ENCODE peak calls at places on chromosomes 12 and 14, in six cellular contexts. P is uterus, Q is PC-9, R is right atrium auricular region, E is HCT116, S is left lung. W is an unnamed sample. For H3K4me1 and H3K9me3, the result is how much of the 10 kb centered on the place peaks cover.

GRCh38 chr12:105289114-105289904 is 41.2 kb upstream of the C12orf75 start:
- DNase-seq in P (no peak), Q (no peak), R (no peak), E (no peak), S (no peak), W (no peak)

GRCh38 chr12:6494351-6494743 is 445 bp downstream of the NCAPD2 start:
- DNase-seq in P (no peak), Q (no peak), R (no peak), E (no peak), S (no peak), W (no peak)

GRCh38 chr14:74882103-74882920 is 596 bp downstream of the DLST start:
- DNase-seq in P (no peak), Q (peak), R (no peak), E (no peak), S (peak), W (peak)

GRCh38 chr12:95277139-95277538 is 59.5 kb downstream of the VEZT start:
- DNase-seq in P (no peak), Q (no peak), R (no peak), E (no peak), S (no peak), W (no peak)

GRCh38 chr14:61337893-61338292 is 16.5 kb downstream of the PRKCH start:
- DNase-seq in P (no peak), Q (no peak), R (no peak), E (no peak), S (no peak), W (no peak)

GRCh38 chr14:52733824-52734223 is 3.9 kb downstream of the STYX start:
- DNase-seq in P (no peak), Q (no peak), R (no peak), E (no peak), S (no peak), W (no peak)

GRCh38 chr14:20262642-20263128 is 23.6 kb downstream of the OR11H4 start:
- DNase-seq in P (no peak), Q (peak), R (no peak), E (peak), S (no peak), W (no peak)

GRCh38 chr14:23115918-23116317 is 3.1 kb downstream of the CEBPE start:
- DNase-seq in P (no peak), Q (no peak), R (no peak), E (no peak), S (no peak), W (no peak)

GRCh38 chr12:70644836-70645235 is 7.6 kb upstream of the PTPRB start:
- DNase-seq in P (no peak), Q (no peak), R (no peak), E (no peak), S (no peak), W (no peak)

GRCh38 chr14:20802341-20803084 is at the start of gene RNASE1:
- DNase-seq in P (peak), Q (no peak), R (peak), E (no peak), S (peak), W (peak)

GRCh38 chr12:54258286-54258685 is 21.6 kb downstream of the CBX5 start:
- DNase-seq in P (no peak), Q (no peak), R (no peak), E (no peak), S (no peak), W (no peak)

GRCh38 chr12:112107728-112108447 is 695 bp downstream of the NAA25 start:
- DNase-seq in P (no peak), Q (no peak), R (peak), E (no peak), S (peak), W (peak)

GRCh38 chr12:52232233-52232915 is 669 bp upstream of the KRT7 start:
- DNase-seq in P (no peak), Q (peak), R (no peak), E (no peak), S (no peak), W (no peak)

GRCh38 chr12:122471324-122472226 is 29.2 kb downstream of the ZCCHC8 start:
- DNase-seq in P (peak), Q (peak), R (peak), E (peak), S (no peak), W (no peak)

GRCh38 chr12:108338915-108339657 is at the start of gene CMKLR1:
- DNase-seq in P (peak), Q (no peak), R (peak), E (no peak), S (peak), W (peak)

GRCh38 chr14:65302571-65303184 is 109.9 kb upstream of the FUT8 start:
- DNase-seq in P (no peak), Q (peak), R (no peak), E (no peak), S (no peak), W (peak)

GRCh38 chr14:44657688-44658388 is 150.8 kb upstream of the FSCB start:
- DNase-seq in P (no peak), Q (no peak), R (no peak), E (no peak), S (no peak), W (no peak)

GRCh38 chr14:30991408-30991807 is 34.0 kb upstream of the AP4S1 start:
- DNase-seq in P (no peak), Q (no peak), R (no peak), E (no peak), S (no peak), W (no peak)

GRCh38 chr14:100578552-100578951 is 8.7 kb downstream of the BEGAIN start:
- DNase-seq in P (no peak), Q (no peak), R (no peak), E (no peak), S (no peak), W (no peak)

GRCh38 chr12:97308576-97309198 is 153.9 kb upstream of the RMST start:
- DNase-seq in P (no peak), Q (peak), R (no peak), E (peak), S (no peak), W (no peak)

GRCh38 chr14:76953196-76953945 is 75.1 kb downstream of the IRF2BPL start:
- DNase-seq in P (peak), Q (peak), R (peak), E (peak), S (peak), W (peak)

GRCh38 chr14:58846682-58847465 is 209.1 kb downstream of the DACT1 start:
- DNase-seq in P (no peak), Q (no peak), R (no peak), E (no peak), S (no peak), W (no peak)
- TF ChIP-seq CTCF in P (no peak), Q (no peak), R (no peak), E (no peak), S (no peak), W (no peak)

GRCh38 chr12:109868182-109869051 is 11.9 kb downstream of the GLTP start:
- DNase-seq in P (no peak), Q (no peak), R (no peak), E (no peak), S (no peak), W (no peak)
- H3K4me1 ChIP-seq in P (under half), Q (under half), R (under half), E (under half), S (half or more), W (under half)

DNA sequence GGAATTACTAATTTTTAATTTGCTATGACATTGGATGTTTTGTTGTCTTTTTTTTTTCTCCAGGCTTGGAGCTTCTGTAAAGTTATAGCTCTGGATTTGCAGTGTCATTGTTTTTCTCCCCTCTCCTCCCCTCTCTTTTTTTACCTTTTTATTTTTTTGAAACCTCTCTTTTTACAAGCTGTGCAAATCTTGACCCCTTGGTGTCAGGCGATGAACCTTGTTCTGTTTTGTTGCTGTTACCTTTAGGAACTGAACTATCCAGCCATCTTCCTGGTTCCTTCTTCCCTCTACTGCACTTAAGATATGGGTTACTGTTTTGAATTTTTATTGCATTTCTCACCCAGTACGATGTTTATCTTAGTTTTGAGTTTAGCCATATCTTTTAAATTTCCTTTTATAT is 13.7 kb downstream of the KTN1 start:
- DNase-seq in P (no peak), Q (no peak), R (no peak), E (no peak), S (no peak), W (no peak)
- H3K9me3 ChIP-seq in P (under half), Q (under half), R (under half), E (under half), S (under half), W (under half)

GRCh38 chr12:106302401-106303201 is at the start of gene TCP11L2:
- DNase-seq in P (peak), Q (peak), R (peak), E (no peak), S (peak), W (peak)

GRCh38 chr12:106301241-106301610 is 1.3 kb upstream of the TCP11L2 start:
- DNase-seq in P (no peak), Q (no peak), R (no peak), E (no peak), S (no peak), W (no peak)

GRCh38 chr12:106303202-106303820 is 778 bp downstream of the TCP11L2 start:
- DNase-seq in P (peak), Q (peak), R (peak), E (no peak), S (peak), W (peak)

GRCh38 chr12:106300761-106301160 is 1.8 kb upstream of the TCP11L2 start:
- DNase-seq in P (no peak), Q (peak), R (no peak), E (no peak), S (no peak), W (no peak)

DNA sequence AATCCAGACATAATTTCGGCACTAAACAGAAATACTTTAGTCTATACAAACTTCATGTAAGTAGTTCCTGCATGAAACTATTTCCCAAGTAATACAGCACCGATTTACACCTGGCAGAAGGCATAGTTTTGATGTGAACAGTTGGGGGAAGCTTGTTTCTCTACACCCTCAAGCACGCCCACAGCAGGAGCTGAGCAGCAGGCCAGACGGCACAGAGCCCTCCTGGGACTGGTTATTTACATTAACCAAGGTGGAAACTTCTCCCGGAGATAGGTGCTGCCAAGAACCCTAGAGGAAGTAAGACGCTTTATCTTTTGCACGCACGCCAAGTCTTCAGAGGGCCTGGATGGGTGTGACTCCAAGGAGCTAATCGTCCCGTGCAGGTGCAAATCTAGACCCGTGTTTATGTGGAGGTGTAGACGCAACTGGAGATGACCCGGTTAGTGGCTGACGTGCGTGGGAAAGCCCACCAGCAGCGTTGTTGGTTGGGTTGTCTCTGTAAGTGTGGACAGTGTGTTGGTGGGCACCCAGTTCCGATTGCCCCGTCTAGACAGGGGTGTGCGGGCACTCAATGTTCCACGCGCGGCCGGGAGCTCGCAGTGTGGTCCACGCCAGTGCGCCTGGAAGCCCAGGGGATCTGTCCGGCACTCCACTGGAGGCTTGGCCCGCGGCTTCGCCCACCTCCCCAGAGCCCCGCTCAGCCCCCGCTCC is 767 bp upstream of the TCP11L2 start:
- DNase-seq in P (peak), Q (peak), R (peak), E (no peak), S (peak), W (peak)
- TF ChIP-seq CTCF in P (no peak), Q (no peak), R (no peak), E (no peak), S (no peak), W (no peak)

GRCh38 chr14:67187826-67188225 is 1.4 kb upstream of the GARIN2 start:
- DNase-seq in P (no peak), Q (peak), R (no peak), E (peak), S (peak), W (no peak)
- H3K4me1 ChIP-seq in P (under half), Q (under half), R (under half), E (under half), S (under half), W (under half)